ENCODE peak calls at places on chromosomes 13 and 19, in five cellular contexts. One of them, this sample, is unnamed.

GRCh38 chr19:16031872-16032200 is 44.5 kb upstream of the TPM4 start:
- DNase-seq in sigmoid colon: no peak
- DNase-seq in endothelial cell of umbilical vein: no peak
- DNase-seq in breast epithelium: no peak
- DNase-seq in suprapubic skin: no peak
- DNase-seq in this sample: no peak

GRCh38 chr13:90696656-90697055 is 650.8 kb upstream of the MIR17HG start:
- DNase-seq in endothelial cell of umbilical vein: no peak
- DNase-seq in sigmoid colon: no peak
- DNase-seq in breast epithelium: no peak
- DNase-seq in suprapubic skin: no peak
- DNase-seq in this sample: no peak

GRCh38 chr13:110816500-110816899 is 98.4 kb downstream of the ANKRD10 start:
- DNase-seq in sigmoid colon: no peak
- DNase-seq in suprapubic skin: no peak
- DNase-seq in endothelial cell of umbilical vein: no peak
- DNase-seq in breast epithelium: no peak
- DNase-seq in this sample: peak; percentile 50

GRCh38 chr13:89514534-89515312 is 1832.8 kb upstream of the MIR17HG start:
- DNase-seq in endothelial cell of umbilical vein: peak; percentile 97
- DNase-seq in sigmoid colon: no peak
- DNase-seq in breast epithelium: no peak
- DNase-seq in suprapubic skin: no peak
- DNase-seq in this sample: no peak

GRCh38 chr19:14023404-14024235 is 4.3 kb upstream of the RLN3 start:
- DNase-seq in sigmoid colon: no peak
- DNase-seq in suprapubic skin: no peak
- DNase-seq in endothelial cell of umbilical vein: peak; percentile 83
- DNase-seq in breast epithelium: no peak
- DNase-seq in this sample: no peak

GRCh38 chr13:110664673-110665072 is 41.2 kb downstream of the CARS2 start:
- DNase-seq in endothelial cell of umbilical vein: no peak
- DNase-seq in breast epithelium: no peak
- DNase-seq in sigmoid colon: no peak
- DNase-seq in suprapubic skin: no peak
- DNase-seq in this sample: no peak

GRCh38 chr19:2261438-2262172 is 5.4 kb upstream of the JSRP1 start:
- DNase-seq in endothelial cell of umbilical vein: peak; percentile 49
- DNase-seq in sigmoid colon: no peak
- DNase-seq in suprapubic skin: no peak
- DNase-seq in breast epithelium: no peak
- DNase-seq in this sample: no peak

GRCh38 chr19:29831041-29831548 is 19.3 kb downstream of the CCNE1 start:
- DNase-seq in sigmoid colon: no peak
- DNase-seq in endothelial cell of umbilical vein: peak; percentile 6
- DNase-seq in breast epithelium: no peak
- DNase-seq in suprapubic skin: peak; percentile 16
- DNase-seq in this sample: no peak

GRCh38 chr13:46951516-46951915 is 54.7 kb upstream of the HTR2A start:
- DNase-seq in endothelial cell of umbilical vein: no peak
- DNase-seq in breast epithelium: no peak
- DNase-seq in sigmoid colon: no peak
- DNase-seq in suprapubic skin: no peak
- DNase-seq in this sample: no peak

GRCh38 chr13:101455863-101456262 is 3.4 kb downstream of the ITGBL1 start:
- DNase-seq in suprapubic skin: no peak
- DNase-seq in sigmoid colon: no peak
- DNase-seq in breast epithelium: no peak
- DNase-seq in endothelial cell of umbilical vein: peak; percentile 69
- DNase-seq in this sample: no peak

GRCh38 chr13:61727714-61728275 is 312.1 kb upstream of the PCDH20 start:
- DNase-seq in suprapubic skin: no peak
- DNase-seq in endothelial cell of umbilical vein: no peak
- DNase-seq in breast epithelium: no peak
- DNase-seq in sigmoid colon: no peak
- DNase-seq in this sample: no peak

GRCh38 chr13:25847145-25847544 is 204.7 kb downstream of the SHISA2 start:
- DNase-seq in sigmoid colon: no peak
- DNase-seq in breast epithelium: no peak
- DNase-seq in endothelial cell of umbilical vein: no peak
- DNase-seq in suprapubic skin: no peak
- DNase-seq in this sample: no peak

GRCh38 chr19:35011091-35011689 is 11.1 kb downstream of the GRAMD1A start:
- DNase-seq in breast epithelium: no peak
- DNase-seq in suprapubic skin: no peak
- DNase-seq in sigmoid colon: peak; percentile 65
- DNase-seq in endothelial cell of umbilical vein: no peak
- DNase-seq in this sample: no peak

GRCh38 chr19:18108897-18109296 is 11.3 kb downstream of the MAST3 start:
- DNase-seq in sigmoid colon: no peak
- DNase-seq in endothelial cell of umbilical vein: no peak
- DNase-seq in suprapubic skin: no peak
- DNase-seq in breast epithelium: no peak
- DNase-seq in this sample: no peak

GRCh38 chr13:20344836-20345490 is 112.8 kb upstream of the GJB6 start:
- DNase-seq in endothelial cell of umbilical vein: no peak
- DNase-seq in breast epithelium: no peak
- DNase-seq in suprapubic skin: no peak
- DNase-seq in sigmoid colon: no peak
- DNase-seq in this sample: no peak

GRCh38 chr19:53538378-53539109 is 599 bp downstream of the ZNF331 start:
- DNase-seq in sigmoid colon: no peak
- DNase-seq in suprapubic skin: no peak
- DNase-seq in breast epithelium: no peak
- DNase-seq in endothelial cell of umbilical vein: no peak
- DNase-seq in this sample: no peak

GRCh38 chr19:53536223-53536543 is 1.8 kb upstream of the ZNF331 start:
- DNase-seq in suprapubic skin: no peak
- DNase-seq in breast epithelium: no peak
- DNase-seq in sigmoid colon: no peak
- DNase-seq in endothelial cell of umbilical vein: no peak
- DNase-seq in this sample: no peak

GRCh38 chr19:53537126-53537522 is 821 bp upstream of the ZNF331 start:
- DNase-seq in sigmoid colon: no peak
- DNase-seq in breast epithelium: no peak
- DNase-seq in suprapubic skin: no peak
- DNase-seq in endothelial cell of umbilical vein: no peak
- DNase-seq in this sample: no peak

GRCh38 chr19:53540091-53540490 is 2.1 kb downstream of the ZNF331 start:
- DNase-seq in endothelial cell of umbilical vein: no peak
- DNase-seq in breast epithelium: no peak
- DNase-seq in suprapubic skin: no peak
- DNase-seq in sigmoid colon: no peak
- DNase-seq in this sample: no peak

GRCh38 chr19:53537523-53538377 is at the start of gene ZNF331:
- DNase-seq in suprapubic skin: peak; percentile 90
- DNase-seq in endothelial cell of umbilical vein: peak; percentile 82
- DNase-seq in breast epithelium: peak; percentile 71
- DNase-seq in sigmoid colon: peak; percentile 94
- DNase-seq in this sample: peak; percentile 93
- TF ChIP-seq CTCF in suprapubic skin: no peak
- TF ChIP-seq CTCF in endothelial cell of umbilical vein: peak; percentile 29
- TF ChIP-seq CTCF in breast epithelium: no peak
- TF ChIP-seq CTCF in sigmoid colon: peak; percentile 47
- TF ChIP-seq CTCF in this sample: peak; percentile 66

DNA sequence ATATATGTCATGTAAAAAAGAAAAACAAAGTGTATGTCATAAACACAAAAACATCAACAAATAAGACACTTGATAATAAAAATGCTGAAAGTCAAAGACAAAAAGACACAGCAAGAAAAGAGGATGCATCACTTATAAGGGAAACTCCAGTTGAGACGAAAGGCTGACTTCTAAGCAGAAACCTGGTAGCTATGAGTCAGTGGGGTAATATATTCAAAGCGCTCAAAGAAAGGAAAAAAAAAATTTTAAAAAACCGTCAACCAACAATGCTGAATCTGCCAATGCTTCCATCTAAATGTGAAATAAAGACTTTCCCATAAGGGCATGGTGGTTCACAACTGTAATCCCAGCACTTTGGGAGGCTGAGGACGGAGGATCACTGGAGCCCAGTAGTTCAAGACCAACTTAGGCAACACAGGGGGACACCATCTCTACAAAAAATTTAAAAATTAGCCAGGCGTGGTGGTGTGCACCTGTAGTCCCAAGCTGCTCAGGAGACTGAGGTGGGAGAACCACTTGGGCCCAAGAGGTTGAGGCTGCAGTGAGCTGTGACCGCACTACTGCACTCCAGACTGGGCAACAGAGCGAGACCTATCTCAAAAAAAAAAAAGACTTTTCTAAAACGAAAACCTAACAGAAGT is 24.0 kb downstream of the USP12 start:
- DNase-seq in sigmoid colon: no peak
- DNase-seq in suprapubic skin: no peak
- DNase-seq in breast epithelium: no peak
- DNase-seq in endothelial cell of umbilical vein: no peak
- DNase-seq in this sample: no peak
- TF ChIP-seq CTCF in sigmoid colon: no peak
- TF ChIP-seq CTCF in suprapubic skin: no peak
- TF ChIP-seq CTCF in breast epithelium: no peak
- TF ChIP-seq CTCF in endothelial cell of umbilical vein: no peak
- TF ChIP-seq CTCF in this sample: no peak

GRCh38 chr13:51599444-51600176 is 15.3 kb downstream of the WDFY2 start:
- DNase-seq in breast epithelium: no peak
- DNase-seq in suprapubic skin: no peak
- DNase-seq in sigmoid colon: no peak
- DNase-seq in endothelial cell of umbilical vein: no peak
- DNase-seq in this sample: no peak
- TF ChIP-seq CTCF in breast epithelium: no peak
- TF ChIP-seq CTCF in suprapubic skin: no peak
- TF ChIP-seq CTCF in sigmoid colon: no peak
- TF ChIP-seq CTCF in endothelial cell of umbilical vein: no peak
- TF ChIP-seq CTCF in this sample: no peak

DNA sequence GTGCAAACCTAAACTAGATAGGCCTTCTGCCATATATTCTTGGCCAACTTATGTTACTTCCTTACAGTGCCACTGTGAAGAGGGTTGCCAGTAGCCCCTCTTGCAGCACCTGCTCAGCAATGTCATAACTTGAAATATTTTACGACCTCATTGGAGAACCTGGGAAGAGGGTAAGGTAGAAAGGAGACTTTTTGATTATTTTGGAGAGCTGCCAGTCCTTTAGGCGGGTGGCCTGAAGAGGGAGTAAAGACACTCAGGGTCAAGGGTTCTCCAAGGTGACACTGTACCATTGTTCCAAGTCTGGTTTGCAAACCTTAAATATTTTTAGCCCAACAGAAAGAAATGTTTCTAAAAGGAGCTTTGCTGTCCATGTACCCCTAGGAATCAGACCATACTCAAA is 118.3 kb downstream of the FLT1 start:
- DNase-seq in suprapubic skin: no peak
- DNase-seq in endothelial cell of umbilical vein: no peak
- DNase-seq in breast epithelium: no peak
- DNase-seq in sigmoid colon: no peak
- DNase-seq in this sample: no peak
- TF ChIP-seq CTCF in suprapubic skin: no peak
- TF ChIP-seq CTCF in endothelial cell of umbilical vein: no peak
- TF ChIP-seq CTCF in breast epithelium: no peak
- TF ChIP-seq CTCF in sigmoid colon: no peak
- TF ChIP-seq CTCF in this sample: no peak

DNA sequence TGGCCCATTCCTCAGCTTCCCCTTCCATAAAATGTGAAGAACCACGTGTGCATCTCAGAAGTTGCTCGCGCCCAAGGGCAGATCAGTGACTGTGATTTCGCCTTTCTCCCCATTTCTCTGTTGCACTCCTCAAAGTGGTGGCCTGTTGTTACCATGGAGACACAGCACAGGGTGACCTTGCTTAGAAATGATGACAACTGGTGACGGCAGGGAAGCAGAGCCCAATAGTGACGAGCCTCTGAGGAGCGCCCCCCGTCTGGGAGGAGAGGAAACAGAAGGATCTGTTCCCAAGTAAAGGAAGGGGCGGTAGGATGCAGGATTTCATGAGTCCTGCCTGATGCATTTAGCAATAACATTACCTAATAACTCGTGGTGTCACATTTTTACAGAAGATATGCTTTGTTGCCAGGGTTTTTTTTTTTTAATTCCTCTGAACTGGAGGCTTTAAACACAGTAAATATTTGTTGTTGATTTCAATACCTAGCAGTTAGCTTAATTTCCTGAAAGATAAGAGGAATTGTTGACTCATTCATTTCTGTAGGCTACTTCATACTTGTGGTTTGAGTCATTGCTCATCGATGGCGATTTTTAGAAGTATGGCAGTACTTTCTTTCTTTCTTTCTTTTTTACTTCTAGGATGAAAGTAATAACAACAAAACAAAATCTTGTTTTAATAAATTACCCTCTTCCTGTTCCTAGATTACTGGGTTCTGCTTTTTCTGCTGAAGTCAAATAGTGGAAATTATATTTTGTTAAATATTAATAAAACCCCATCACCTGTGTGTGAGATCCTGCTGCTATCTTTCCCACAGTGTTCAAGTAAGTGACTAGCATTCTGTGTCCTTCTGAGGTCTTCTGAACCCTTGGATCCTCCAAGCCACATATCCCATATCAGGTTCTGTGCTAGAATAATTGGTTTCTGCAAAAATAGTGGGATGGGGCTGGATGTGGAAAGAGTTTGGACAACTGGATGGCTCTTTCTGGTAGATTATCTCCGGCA is 36.0 kb downstream of the MBNL2 start:
- DNase-seq in suprapubic skin: peak; percentile 89
- DNase-seq in breast epithelium: no peak
- DNase-seq in sigmoid colon: peak; percentile 83
- DNase-seq in endothelial cell of umbilical vein: peak; percentile 98
- DNase-seq in this sample: peak; percentile 18
- TF ChIP-seq CTCF in suprapubic skin: no peak
- TF ChIP-seq CTCF in breast epithelium: no peak
- TF ChIP-seq CTCF in sigmoid colon: no peak
- TF ChIP-seq CTCF in endothelial cell of umbilical vein: no peak
- TF ChIP-seq CTCF in this sample: no peak

GRCh38 chr13:99425485-99426341 is 75.6 kb upstream of the TM9SF2 start:
- DNase-seq in suprapubic skin: no peak
- DNase-seq in breast epithelium: no peak
- DNase-seq in endothelial cell of umbilical vein: no peak
- DNase-seq in sigmoid colon: no peak
- DNase-seq in this sample: no peak

GRCh38 chr13:99421758-99422555 is 79.3 kb upstream of the TM9SF2 start:
- DNase-seq in endothelial cell of umbilical vein: no peak
- DNase-seq in breast epithelium: peak; percentile 2
- DNase-seq in suprapubic skin: peak; percentile 35
- DNase-seq in sigmoid colon: no peak
- DNase-seq in this sample: peak; percentile 19

GRCh38 chr13:99422556-99423220 is 78.6 kb upstream of the TM9SF2 start:
- DNase-seq in breast epithelium: peak; percentile 20
- DNase-seq in suprapubic skin: peak; percentile 13
- DNase-seq in endothelial cell of umbilical vein: no peak
- DNase-seq in sigmoid colon: no peak
- DNase-seq in this sample: peak; percentile 43

GRCh38 chr13:99429670-99430069 is 71.6 kb upstream of the TM9SF2 start:
- DNase-seq in endothelial cell of umbilical vein: no peak
- DNase-seq in suprapubic skin: no peak
- DNase-seq in sigmoid colon: no peak
- DNase-seq in breast epithelium: no peak
- DNase-seq in this sample: no peak

GRCh38 chr13:99426426-99426825 is 74.8 kb upstream of the TM9SF2 start:
- DNase-seq in breast epithelium: no peak
- DNase-seq in sigmoid colon: no peak
- DNase-seq in endothelial cell of umbilical vein: no peak
- DNase-seq in suprapubic skin: no peak
- DNase-seq in this sample: no peak
- TF ChIP-seq CTCF in breast epithelium: no peak
- TF ChIP-seq CTCF in sigmoid colon: no peak
- TF ChIP-seq CTCF in endothelial cell of umbilical vein: no peak
- TF ChIP-seq CTCF in suprapubic skin: no peak
- TF ChIP-seq CTCF in this sample: no peak